ENCODE peak calls at places on chromosomes 3 and 15, in six cellular contexts. B is OCI-LY7, W is neural progenitor cell, U is fibroblast of lung, E is left ventricle myocardium inferior, I is heart left ventricle. K is an unnamed sample. For H3K4me1, the result is how much of the 10 kb centered on the place peaks cover.

GRCh38 chr3:49906004-49906860 is 2.6 kb upstream of the MST1R start:
- DNase-seq in B (peak), E (peak), W (peak), U (peak), I (no peak), K (peak)

GRCh38 chr3:14876942-14877341 is 58.2 kb downstream of the FGD5 start:
- DNase-seq in I (peak), U (peak), E (peak), B (no peak), W (no peak), K (peak)

GRCh38 chr3:125202197-125202596 is 10.4 kb downstream of the SLC12A8 start:
- DNase-seq in B (peak), I (no peak), W (peak), E (no peak), U (peak), K (no peak)

GRCh38 chr15:78131295-78132021 is at the start of gene CIB2:
- DNase-seq in B (peak), E (peak), U (peak), I (peak), W (peak), K (peak)

GRCh38 chr15:61393949-61394348 is 164.8 kb upstream of the RORA start:
- DNase-seq in I (no peak), E (no peak), U (peak), W (no peak), B (no peak), K (no peak)

GRCh38 chr15:71800835-71801745 is 9.3 kb upstream of the NR2E3 start:
- DNase-seq in E (no peak), W (peak), I (no peak), B (peak), U (peak), K (peak)

GRCh38 chr3:27224197-27224596 is 145.0 kb downstream of the NEK10 start:
- DNase-seq in W (no peak), U (no peak), I (no peak), B (no peak), E (peak), K (no peak)

GRCh38 chr15:93467327-93467726 is 378.3 kb upstream of the RGMA start:
- DNase-seq in W (no peak), E (peak), U (no peak), B (no peak), I (peak), K (no peak)

GRCh38 chr15:73270366-73271097 is 98.2 kb downstream of the HCN4 start:
- DNase-seq in W (no peak), I (no peak), U (no peak), E (no peak), B (no peak), K (no peak)

GRCh38 chr3:14608298-14608697 is 43.3 kb upstream of the CCDC174 start:
- DNase-seq in B (no peak), E (no peak), W (peak), I (no peak), U (no peak), K (no peak)

GRCh38 chr3:135887220-135887619 is 78.3 kb upstream of the PPP2R3A start:
- DNase-seq in I (no peak), W (no peak), E (no peak), U (peak), B (no peak), K (no peak)

GRCh38 chr3:39791603-39792002 is 17.8 kb upstream of the MYRIP start:
- DNase-seq in I (no peak), E (no peak), B (no peak), W (no peak), U (no peak), K (no peak)

GRCh38 chr15:95129589-95129988 is 898.2 kb downstream of the MCTP2 start:
- DNase-seq in B (no peak), U (peak), E (peak), W (no peak), I (no peak), K (no peak)

GRCh38 chr15:86690566-86690965 is 610.9 kb downstream of the AGBL1 start:
- DNase-seq in B (no peak), I (no peak), U (no peak), E (no peak), W (peak), K (no peak)

GRCh38 chr15:76929011-76929760 is 2.4 kb upstream of the RCN2 start:
- DNase-seq in U (no peak), I (no peak), W (peak), E (no peak), B (no peak), K (no peak)

GRCh38 chr3:48596676-48597407 is 1.7 kb upstream of the COL7A1 start:
- DNase-seq in I (peak), U (no peak), E (no peak), W (no peak), B (no peak), K (no peak)
- H3K27ac ChIP-seq in I (peak), U (peak), E (peak), W (no peak), B (no peak), K (peak)

GRCh38 chr3:174423936-174424335 is 435.2 kb upstream of the NAALADL2 start:
- DNase-seq in B (no peak), U (no peak), W (no peak), I (no peak), E (no peak), K (no peak)
- H3K4me1 ChIP-seq in B (under half), U (under half), W (under half), I (under half), E (under half), K (under half)

GRCh38 chr15:66758844-66759243 is 56.8 kb downstream of the SMAD6 start:
- DNase-seq in B (no peak), U (no peak), E (no peak), W (no peak), I (no peak), K (no peak)
- H3K27ac ChIP-seq in B (no peak), U (no peak), E (peak), W (no peak), I (no peak), K (no peak)

GRCh38 chr3:197260491-197261163 is 37.8 kb downstream of the DLG1 start:
- DNase-seq in E (no peak), I (no peak), W (no peak), B (no peak), U (no peak), K (no peak)

GRCh38 chr3:197261164-197261509 is 37.3 kb downstream of the DLG1 start:
- DNase-seq in W (no peak), I (no peak), B (no peak), E (no peak), U (no peak), K (no peak)

GRCh38 chr3:197258168-197258755 is 40.1 kb downstream of the DLG1 start:
- DNase-seq in I (no peak), B (no peak), E (no peak), W (no peak), U (no peak), K (no peak)

GRCh38 chr3:197257711-197258110 is 40.7 kb downstream of the DLG1 start:
- DNase-seq in B (no peak), W (no peak), I (no peak), U (no peak), E (no peak), K (no peak)

DNA sequence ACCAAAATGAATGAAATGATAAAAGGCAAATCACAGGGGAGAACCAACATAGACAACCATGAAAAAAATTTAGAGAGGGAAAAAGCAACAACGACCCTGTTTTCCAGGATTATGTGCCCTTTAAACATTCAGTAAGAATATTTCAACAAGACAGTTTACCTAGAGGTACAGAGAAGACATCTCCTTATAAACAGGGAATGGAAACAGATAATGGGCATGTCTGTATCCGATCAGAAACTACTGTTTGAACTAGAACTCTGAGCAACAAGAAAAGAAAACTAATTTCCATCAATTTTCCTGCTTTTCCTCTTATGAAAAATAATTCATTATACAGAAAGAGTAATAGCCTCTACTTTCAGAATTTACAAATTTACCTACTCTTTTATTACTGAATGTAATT is 39.3 kb downstream of the DLG1 start:
- DNase-seq in I (no peak), W (no peak), B (no peak), U (no peak), E (no peak), K (no peak)
- H3K4me1 ChIP-seq in I (under half), W (half or more), B (under half), U (under half), E (under half), K (under half)

GRCh38 chr15:31498756-31499155 is 172.1 kb downstream of the KLF13 start:
- DNase-seq in U (no peak), I (no peak), W (no peak), B (no peak), E (no peak), K (no peak)
- H3K27ac ChIP-seq in U (no peak), I (no peak), W (no peak), B (no peak), E (no peak), K (no peak)

GRCh38 chr3:31573460-31573779 is 40.7 kb downstream of the STT3B start:
- DNase-seq in I (no peak), U (no peak), E (no peak), W (no peak), B (no peak), K (no peak)
- H3K4me1 ChIP-seq in I (under half), U (under half), E (half or more), W (under half), B (under half), K (half or more)

DNA sequence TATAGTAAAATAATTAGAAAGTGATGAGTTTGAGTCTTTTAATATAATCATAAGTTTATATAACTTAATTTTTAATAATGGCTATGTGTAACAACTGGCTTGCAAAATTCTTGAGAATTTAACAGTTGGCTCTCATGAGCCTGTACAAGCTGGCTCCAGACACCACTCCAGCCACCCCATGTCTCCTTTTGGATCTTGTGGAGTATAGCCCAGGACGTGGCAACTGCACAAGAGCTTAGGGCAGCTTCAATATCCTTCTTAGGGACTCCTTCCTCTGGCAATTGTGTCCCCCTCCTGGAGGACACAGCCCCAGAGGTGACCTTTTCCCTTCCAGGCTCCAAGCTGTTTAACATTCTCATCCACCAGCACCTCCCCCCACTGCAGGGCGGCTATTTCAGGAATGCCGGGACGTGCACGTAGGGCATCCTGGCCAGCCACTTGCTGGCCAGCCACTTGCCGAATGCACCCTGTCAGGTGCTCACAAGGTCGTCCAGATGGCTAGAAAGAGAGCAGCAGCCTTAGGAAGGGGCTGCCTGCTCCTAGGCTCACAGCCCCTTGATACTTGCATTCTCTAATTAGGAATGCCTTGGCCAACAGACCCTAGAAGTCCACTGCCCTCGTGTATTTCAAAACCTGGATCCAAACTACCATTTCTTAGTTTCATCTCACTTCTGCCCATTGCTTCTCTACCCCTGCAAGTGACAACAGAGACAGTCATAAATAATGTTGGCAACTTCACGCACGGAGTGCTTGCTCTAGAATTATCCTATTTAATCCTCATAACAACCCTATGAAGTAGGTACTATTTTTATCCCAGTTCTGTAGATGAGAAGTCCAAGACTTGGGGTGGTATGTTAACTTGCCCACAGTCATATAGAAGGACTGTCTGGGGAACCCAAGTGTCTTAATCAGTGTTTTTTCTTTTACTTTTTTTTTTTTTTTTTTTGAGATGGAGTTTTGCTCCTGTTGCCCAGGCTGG is 24.5 kb upstream of the IDH2 start:
- DNase-seq in E (peak), I (peak), U (no peak), W (peak), B (no peak), K (peak)
- H3K27ac ChIP-seq in E (peak), I (peak), U (no peak), W (no peak), B (no peak), K (peak)

K was measured in stomach.